ENCODE peak calls at places on chromosome X, in five cellular contexts. Y, N, Z, P and X are unnamed samples.
A peak's percentile ranks its signal among the peaks of the same experiment; 100 is the strongest.

GRCh38 chrX:67555578-67556203 is 11.9 kb downstream of the AR start:
- DNase-seq in Y (peak; percentile 21), N (peak; percentile 51), P (no peak), Z (no peak), X (peak; percentile 59)

GRCh38 chrX:131650637-131651410 is 107.0 kb downstream of the OR13H1 start:
- DNase-seq in N (no peak), Y (no peak), Z (no peak), P (no peak), X (no peak)

GRCh38 chrX:133325422-133325821 is 89.9 kb downstream of the GPC4 start:
- DNase-seq in Z (no peak), P (no peak), N (no peak), Y (no peak), X (no peak)

GRCh38 chrX:136214551-136214950 is 36.6 kb downstream of the MAP7D3 start:
- DNase-seq in N (peak; percentile 95), P (no peak), Y (peak; percentile 75), Z (no peak), X (peak; percentile 71)

GRCh38 chrX:83186632-83187031 is 321.5 kb upstream of the POU3F4 start:
- DNase-seq in N (no peak), P (no peak), Y (no peak), Z (no peak), X (no peak)

GRCh38 chrX:11886745-11887144 is 128.7 kb downstream of the MSL3 start:
- DNase-seq in P (no peak), Y (peak; percentile 0), Z (no peak), N (peak; percentile 20), X (peak; percentile 18)

GRCh38 chrX:119617511-119618164 is 11.4 kb upstream of the NKRF start:
- DNase-seq in N (no peak), Z (no peak), Y (no peak), P (no peak), X (no peak)

GRCh38 chrX:153934473-153935325 is at the start of gene NAA10:
- DNase-seq in P (peak; percentile 85), Z (peak; percentile 58), N (peak; percentile 69), Y (peak; percentile 63), X (peak; percentile 57)

GRCh38 chrX:150198776-150199175 is 164.3 kb upstream of the MAMLD1 start:
- DNase-seq in N (no peak), Z (no peak), P (no peak), Y (no peak), X (no peak)

GRCh38 chrX:2700405-2701320 is 9.6 kb downstream of the CD99 start:
- DNase-seq in P (no peak), Y (no peak), Z (no peak), N (no peak), X (no peak)

GRCh38 chrX:47080215-47080914 is 2.1 kb downstream of the RGN start:
- DNase-seq in N (no peak), Y (no peak), Z (no peak), P (no peak), X (no peak)

GRCh38 chrX:129654652-129655546 is at the start of gene APLN:
- DNase-seq in Z (no peak), P (peak; percentile 76), N (peak; percentile 70), Y (peak; percentile 19), X (peak; percentile 59)

GRCh38 chrX:65643046-65643785 is 24.2 kb upstream of the MSN start:
- DNase-seq in N (peak; percentile 10), Y (peak; percentile 10), P (no peak), Z (no peak), X (peak; percentile 55)

GRCh38 chrX:119187298-119187697 is 48.8 kb upstream of the PGRMC1 start:
- DNase-seq in N (no peak), P (no peak), Y (no peak), Z (no peak), X (no peak)

GRCh38 chrX:82127228-82128123 is 925.6 kb downstream of the SH3BGRL start:
- DNase-seq in N (no peak), Y (no peak), P (no peak), Z (no peak), X (no peak)

GRCh38 chrX:1442724-1443367 is 9.9 kb downstream of the ASMTL start:
- DNase-seq in P (peak; percentile 11), N (no peak), Y (no peak), Z (peak; percentile 1), X (no peak)

GRCh38 chrX:119512145-119512800 is 44.0 kb downstream of the SLC25A5 start:
- DNase-seq in Z (no peak), N (peak; percentile 81), Y (peak; percentile 66), P (no peak), X (peak; percentile 75)

GRCh38 chrX:78945186-78945912 is at the start of gene P2RY10:
- DNase-seq in Y (no peak), P (no peak), N (no peak), Z (peak; percentile 45), X (no peak)

GRCh38 chrX:152876931-152877840 is 20.7 kb upstream of the ZNF185 start:
- DNase-seq in Y (no peak), N (no peak), P (no peak), Z (no peak), X (no peak)

GRCh38 chrX:136577562-136577961 is 45.5 kb downstream of the VGLL1 start:
- DNase-seq in P (peak; percentile 59), Y (peak; percentile 32), Z (peak; percentile 60), N (peak; percentile 65), X (peak; percentile 56)

GRCh38 chrX:40108959-40109287 is 11.2 kb upstream of the BCOR start:
- DNase-seq in Z (peak; percentile 75), P (peak; percentile 88), Y (peak; percentile 76), N (peak; percentile 83), X (peak; percentile 79)

DNA sequence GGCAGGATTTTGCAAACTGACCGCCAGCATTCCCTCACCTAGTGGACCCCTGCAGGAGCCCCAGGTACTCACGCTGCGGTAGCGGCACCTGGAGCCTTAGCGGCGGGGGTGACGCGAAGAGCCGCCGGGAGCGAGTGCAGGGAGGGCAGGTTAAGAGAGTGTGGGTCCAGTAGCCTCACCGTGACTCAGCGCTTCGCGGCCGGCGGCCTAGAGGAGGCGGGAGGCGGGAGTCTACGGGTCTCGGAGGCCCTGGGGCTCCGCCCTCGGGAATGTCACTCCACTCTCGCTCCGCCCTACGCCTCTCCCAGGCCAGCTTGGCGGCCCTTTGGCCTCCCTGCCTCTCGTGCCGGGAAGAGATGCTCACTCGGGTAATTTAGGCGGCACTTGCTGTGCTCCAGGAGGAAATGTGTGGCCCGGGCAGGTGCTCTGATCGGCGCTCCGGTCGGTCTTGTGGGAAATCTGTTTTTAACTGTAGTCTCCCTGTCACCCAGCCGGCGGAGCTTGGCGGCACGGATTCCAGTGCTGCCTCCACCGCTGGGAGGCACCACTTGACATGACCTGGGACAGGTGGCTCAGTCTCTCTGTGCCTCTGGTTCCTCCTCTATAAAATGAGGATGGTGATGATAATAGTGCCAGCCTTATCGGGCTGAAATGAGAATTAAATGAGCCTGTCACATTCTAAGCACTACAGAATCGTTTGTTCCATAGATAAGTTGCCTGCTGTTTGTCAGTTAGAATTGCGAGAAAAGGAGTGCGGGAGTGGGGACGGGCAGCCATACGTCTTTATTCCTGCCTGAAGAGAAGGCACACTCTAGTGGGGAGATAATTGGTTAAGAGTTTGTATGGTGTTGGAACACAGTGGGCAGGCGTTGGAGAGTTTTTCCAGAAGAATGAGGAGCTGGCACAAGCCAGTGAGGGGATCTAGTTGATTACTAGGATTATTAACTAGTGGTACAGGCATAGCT is at the start of gene PIR:
- DNase-seq in Y (peak; percentile 80), P (peak; percentile 92), Z (peak; percentile 37), N (peak; percentile 71), X (peak; percentile 78)
- H3K4me3 ChIP-seq in Y (peak within 1 kb of the TSS; percentile 60), P (peak within 1 kb of the TSS; percentile 73), Z (peak within 1 kb of the TSS; percentile 27), N (peak within 1 kb of the TSS; percentile 67), X (peak within 1 kb of the TSS; percentile 74)

GRCh38 chrX:125132274-125132673 is 187.4 kb upstream of the TEX13C start:
- DNase-seq in N (no peak), Z (no peak), Y (peak; percentile 0), P (no peak), X (no peak)
- TF ChIP-seq CTCF in N (no peak), Z (peak; percentile 28), Y (peak; percentile 33), P (no peak), X (no peak)

DNA sequence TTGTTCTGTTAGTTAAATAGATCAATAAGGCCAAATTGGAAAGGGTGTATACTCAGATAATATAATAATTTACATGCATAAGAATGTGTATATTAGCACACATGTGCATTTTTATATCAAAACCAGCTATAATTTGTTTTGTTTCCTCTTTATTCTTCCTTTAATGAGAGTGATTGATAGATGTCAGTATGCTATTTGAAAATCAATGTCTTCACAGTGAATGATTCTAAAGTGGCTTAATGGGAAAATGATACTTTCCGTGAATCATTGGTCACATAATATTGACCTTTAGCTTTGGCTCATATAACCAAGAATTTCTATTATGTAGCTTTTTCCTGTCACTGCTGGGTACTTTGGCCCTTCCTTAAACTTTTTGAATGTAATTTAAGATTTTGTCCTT is 48.6 kb downstream of the PLS3 start:
- DNase-seq in Z (no peak), Y (no peak), N (peak; percentile 29), P (no peak), X (no peak)
- H3K4me3 ChIP-seq in Z (no peak overlapping the region), Y (no peak overlapping the region), N (no peak overlapping the region), P (no peak overlapping the region), X (no peak overlapping the region)

GRCh38 chrX:57573754-57574153 is 18.1 kb upstream of the ZXDB start:
- DNase-seq in P (no peak), Z (peak; percentile 8), N (peak; percentile 36), Y (peak; percentile 17), X (peak; percentile 43)
- TF ChIP-seq CTCF in P (peak; percentile 43), Z (no peak), N (peak; percentile 61), Y (peak; percentile 54), X (peak; percentile 55)